ENCODE peak calls at places on chromosomes 5 and 9, in six cellular contexts. One of them, this sample, is unnamed.

GRCh38 chr5:86971034-86971511 is 296.6 kb upstream of the RASA1 start:
- DNase-seq in HepG2: peak; percentile 3
- DNase-seq in HCT116: peak; percentile 18
- DNase-seq in GM12878: no peak
- DNase-seq in SK-N-SH: no peak
- DNase-seq in K562: no peak
- DNase-seq in this sample: no peak

GRCh38 chr5:106940986-106941385 is 729.8 kb downstream of the EFNA5 start:
- DNase-seq in HepG2: peak; percentile 6
- DNase-seq in HCT116: no peak
- DNase-seq in GM12878: no peak
- DNase-seq in SK-N-SH: no peak
- DNase-seq in K562: no peak
- DNase-seq in this sample: no peak

GRCh38 chr9:37262410-37262809 is 142.0 kb downstream of the ZCCHC7 start:
- DNase-seq in HepG2: no peak
- DNase-seq in HCT116: no peak
- DNase-seq in GM12878: no peak
- DNase-seq in SK-N-SH: peak; percentile 30
- DNase-seq in K562: no peak
- DNase-seq in this sample: peak; percentile 16

GRCh38 chr9:93587651-93588347 is 11.4 kb downstream of the PHF2 start:
- DNase-seq in HepG2: no peak
- DNase-seq in HCT116: no peak
- DNase-seq in GM12878: no peak
- DNase-seq in SK-N-SH: peak; percentile 55
- DNase-seq in K562: no peak
- DNase-seq in this sample: no peak

GRCh38 chr5:179793470-179794139 is at the start of gene LTC4S:
- DNase-seq in HepG2: no peak
- DNase-seq in HCT116: no peak
- DNase-seq in GM12878: no peak
- DNase-seq in SK-N-SH: no peak
- DNase-seq in K562: no peak
- DNase-seq in this sample: no peak

GRCh38 chr5:154593091-154593490 is 115.1 kb upstream of the HAND1 start:
- DNase-seq in HepG2: no peak
- DNase-seq in HCT116: no peak
- DNase-seq in GM12878: no peak
- DNase-seq in SK-N-SH: no peak
- DNase-seq in K562: no peak
- DNase-seq in this sample: no peak

GRCh38 chr9:530681-531080 is 310.8 kb upstream of the DMRT1 start:
- DNase-seq in HepG2: no peak
- DNase-seq in HCT116: peak; percentile 19
- DNase-seq in GM12878: no peak
- DNase-seq in SK-N-SH: no peak
- DNase-seq in K562: no peak
- DNase-seq in this sample: no peak

GRCh38 chr5:2251751-2252150 is 369.0 kb upstream of the IRX4 start:
- DNase-seq in HepG2: no peak
- DNase-seq in HCT116: no peak
- DNase-seq in GM12878: no peak
- DNase-seq in SK-N-SH: no peak
- DNase-seq in K562: no peak
- DNase-seq in this sample: no peak

GRCh38 chr5:152634596-152634995 is 229.5 kb upstream of the NMUR2 start:
- DNase-seq in HepG2: no peak
- DNase-seq in HCT116: no peak
- DNase-seq in GM12878: no peak
- DNase-seq in SK-N-SH: no peak
- DNase-seq in K562: no peak
- DNase-seq in this sample: no peak

GRCh38 chr9:38205279-38205678 is 136.3 kb upstream of the SHB start:
- DNase-seq in HepG2: no peak
- DNase-seq in HCT116: no peak
- DNase-seq in GM12878: no peak
- DNase-seq in SK-N-SH: no peak
- DNase-seq in K562: no peak
- DNase-seq in this sample: no peak

GRCh38 chr5:170701321-170701720 is 82.2 kb upstream of the GABRP start:
- DNase-seq in HepG2: no peak
- DNase-seq in HCT116: no peak
- DNase-seq in GM12878: no peak
- DNase-seq in SK-N-SH: no peak
- DNase-seq in K562: no peak
- DNase-seq in this sample: no peak

GRCh38 chr5:96961053-96961452 is 25.2 kb downstream of the LNPEP start:
- DNase-seq in HepG2: no peak
- DNase-seq in HCT116: no peak
- DNase-seq in GM12878: peak; percentile 76
- DNase-seq in SK-N-SH: no peak
- DNase-seq in K562: no peak
- DNase-seq in this sample: no peak

GRCh38 chr5:96967400-96967799 is 31.5 kb downstream of the LNPEP start:
- DNase-seq in HepG2: no peak
- DNase-seq in HCT116: no peak
- DNase-seq in GM12878: no peak
- DNase-seq in SK-N-SH: no peak
- DNase-seq in K562: no peak
- DNase-seq in this sample: no peak

GRCh38 chr5:96966801-96967200 is 30.9 kb downstream of the LNPEP start:
- DNase-seq in HepG2: no peak
- DNase-seq in HCT116: no peak
- DNase-seq in GM12878: no peak
- DNase-seq in SK-N-SH: no peak
- DNase-seq in K562: no peak
- DNase-seq in this sample: no peak

GRCh38 chr5:96962540-96962991 is 26.7 kb downstream of the LNPEP start:
- DNase-seq in HepG2: no peak
- DNase-seq in HCT116: no peak
- DNase-seq in GM12878: no peak
- DNase-seq in SK-N-SH: no peak
- DNase-seq in K562: no peak
- DNase-seq in this sample: no peak

GRCh38 chr5:96963267-96963666 is 27.4 kb downstream of the LNPEP start:
- DNase-seq in HepG2: no peak
- DNase-seq in HCT116: no peak
- DNase-seq in GM12878: peak; percentile 33
- DNase-seq in SK-N-SH: no peak
- DNase-seq in K562: peak; percentile 20
- DNase-seq in this sample: no peak
- TF ChIP-seq YY1 in HepG2: no peak
- TF ChIP-seq YY1 in HCT116: no peak
- TF ChIP-seq YY1 in GM12878: no peak
- TF ChIP-seq YY1 in SK-N-SH: no peak
- TF ChIP-seq YY1 in K562: no peak
- TF ChIP-seq YY1 in this sample: no peak

DNA sequence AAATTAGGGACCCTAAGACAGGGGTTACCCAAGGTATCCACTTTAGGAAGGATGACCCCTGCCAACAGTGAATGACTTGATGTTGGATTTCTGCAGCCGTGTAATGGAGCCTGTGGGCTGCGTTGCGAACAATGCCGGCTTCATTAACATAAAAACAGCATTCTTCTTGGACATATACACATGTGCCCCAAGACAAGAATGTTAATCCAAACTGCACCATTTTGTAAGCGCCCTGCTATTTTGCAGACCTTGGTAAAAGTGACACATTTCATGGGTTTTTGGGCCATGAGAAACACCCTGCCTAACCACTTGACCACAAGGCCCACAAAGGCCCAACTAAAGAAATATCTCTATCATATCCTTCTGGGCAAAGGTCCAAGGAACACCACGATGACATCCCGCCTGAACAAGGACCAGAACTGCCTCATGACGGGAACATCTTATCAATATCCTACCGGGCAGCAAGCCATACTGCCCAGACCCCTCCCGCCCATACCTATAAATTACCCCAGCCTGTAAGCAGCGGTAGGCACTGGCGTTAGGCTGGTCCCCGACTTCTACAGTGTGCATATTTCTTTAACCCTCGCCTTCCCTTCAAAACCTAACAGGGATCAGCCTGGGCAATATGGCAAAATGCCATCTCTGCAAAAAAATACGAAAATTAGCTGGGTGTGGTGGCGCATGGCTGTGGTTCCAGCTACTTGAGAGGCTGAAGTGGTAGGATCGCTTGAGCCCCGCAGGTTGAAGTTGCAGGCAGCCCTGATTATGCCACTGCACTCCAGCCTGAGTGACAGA is 9.7 kb upstream of the PDCD1LG2 start:
- DNase-seq in HepG2: no peak
- DNase-seq in HCT116: no peak
- DNase-seq in GM12878: no peak
- DNase-seq in SK-N-SH: peak; percentile 30
- DNase-seq in K562: no peak
- DNase-seq in this sample: no peak
- TF ChIP-seq YY1 in HepG2: no peak
- TF ChIP-seq YY1 in HCT116: no peak
- TF ChIP-seq YY1 in GM12878: no peak
- TF ChIP-seq YY1 in SK-N-SH: no peak
- TF ChIP-seq YY1 in K562: no peak
- TF ChIP-seq YY1 in this sample: no peak

GRCh38 chr9:83523684-83524083 is 14.5 kb downstream of the FRMD3 start:
- DNase-seq in HepG2: no peak
- DNase-seq in HCT116: no peak
- DNase-seq in GM12878: no peak
- DNase-seq in SK-N-SH: no peak
- DNase-seq in K562: no peak
- DNase-seq in this sample: no peak
- TF ChIP-seq YY1 in HepG2: no peak
- TF ChIP-seq YY1 in HCT116: no peak
- TF ChIP-seq YY1 in GM12878: no peak
- TF ChIP-seq YY1 in SK-N-SH: no peak
- TF ChIP-seq YY1 in K562: no peak
- TF ChIP-seq YY1 in this sample: no peak

GRCh38 chr9:78782858-78783257 is 485.9 kb downstream of the PSAT1 start:
- DNase-seq in HepG2: no peak
- DNase-seq in HCT116: no peak
- DNase-seq in GM12878: no peak
- DNase-seq in SK-N-SH: no peak
- DNase-seq in K562: no peak
- DNase-seq in this sample: no peak

GRCh38 chr9:78786794-78787193 is 489.9 kb downstream of the PSAT1 start:
- DNase-seq in HepG2: no peak
- DNase-seq in HCT116: no peak
- DNase-seq in GM12878: no peak
- DNase-seq in SK-N-SH: no peak
- DNase-seq in K562: no peak
- DNase-seq in this sample: no peak

GRCh38 chr9:78791779-78792178 is 494.9 kb downstream of the PSAT1 start:
- DNase-seq in HepG2: no peak
- DNase-seq in HCT116: no peak
- DNase-seq in GM12878: no peak
- DNase-seq in SK-N-SH: no peak
- DNase-seq in K562: no peak
- DNase-seq in this sample: no peak

GRCh38 chr9:78783743-78784142 is 486.8 kb downstream of the PSAT1 start:
- DNase-seq in HepG2: no peak
- DNase-seq in HCT116: no peak
- DNase-seq in GM12878: no peak
- DNase-seq in SK-N-SH: no peak
- DNase-seq in K562: no peak
- DNase-seq in this sample: no peak

GRCh38 chr9:78788101-78788500 is 491.2 kb downstream of the PSAT1 start:
- DNase-seq in HepG2: no peak
- DNase-seq in HCT116: no peak
- DNase-seq in GM12878: no peak
- DNase-seq in SK-N-SH: no peak
- DNase-seq in K562: no peak
- DNase-seq in this sample: no peak
- TF ChIP-seq YY1 in HepG2: no peak
- TF ChIP-seq YY1 in HCT116: no peak
- TF ChIP-seq YY1 in GM12878: no peak
- TF ChIP-seq YY1 in SK-N-SH: no peak
- TF ChIP-seq YY1 in K562: no peak
- TF ChIP-seq YY1 in this sample: no peak

GRCh38 chr9:104386425-104387069 is 117.5 kb upstream of the OR13F1 start:
- DNase-seq in HepG2: peak; percentile 16
- DNase-seq in HCT116: peak; percentile 22
- DNase-seq in GM12878: no peak
- DNase-seq in SK-N-SH: peak; percentile 41
- DNase-seq in K562: no peak
- DNase-seq in this sample: peak; percentile 28
- TF ChIP-seq YY1 in HepG2: no peak
- TF ChIP-seq YY1 in HCT116: no peak
- TF ChIP-seq YY1 in GM12878: no peak
- TF ChIP-seq YY1 in SK-N-SH: no peak
- TF ChIP-seq YY1 in K562: no peak
- TF ChIP-seq YY1 in this sample: no peak

GRCh38 chr9:116574027-116574679 is 113.0 kb upstream of the TRIM32 start:
- DNase-seq in HepG2: peak; percentile 88
- DNase-seq in HCT116: no peak
- DNase-seq in GM12878: no peak
- DNase-seq in SK-N-SH: peak; percentile 70
- DNase-seq in K562: no peak
- DNase-seq in this sample: no peak
- TF ChIP-seq YY1 in HepG2: no peak
- TF ChIP-seq YY1 in HCT116: no peak
- TF ChIP-seq YY1 in GM12878: no peak
- TF ChIP-seq YY1 in SK-N-SH: no peak
- TF ChIP-seq YY1 in K562: no peak
- TF ChIP-seq YY1 in this sample: no peak

GRCh38 chr5:148386041-148386440 is 2.3 kb downstream of the FBXO38 start:
- DNase-seq in HepG2: peak; percentile 19
- DNase-seq in HCT116: no peak
- DNase-seq in GM12878: no peak
- DNase-seq in SK-N-SH: no peak
- DNase-seq in K562: no peak
- DNase-seq in this sample: no peak
- TF ChIP-seq YY1 in HepG2: no peak
- TF ChIP-seq YY1 in HCT116: no peak
- TF ChIP-seq YY1 in GM12878: no peak
- TF ChIP-seq YY1 in SK-N-SH: no peak
- TF ChIP-seq YY1 in K562: no peak
- TF ChIP-seq YY1 in this sample: no peak

GRCh38 chr5:80240368-80240986 is 15.4 kb downstream of the SERINC5 start:
- DNase-seq in HepG2: no peak
- DNase-seq in HCT116: no peak
- DNase-seq in GM12878: no peak
- DNase-seq in SK-N-SH: no peak
- DNase-seq in K562: no peak
- DNase-seq in this sample: no peak

GRCh38 chr5:80237243-80237642 is 18.6 kb downstream of the SERINC5 start:
- DNase-seq in HepG2: no peak
- DNase-seq in HCT116: no peak
- DNase-seq in GM12878: no peak
- DNase-seq in SK-N-SH: no peak
- DNase-seq in K562: no peak
- DNase-seq in this sample: no peak

GRCh38 chr5:80238078-80238477 is 17.8 kb downstream of the SERINC5 start:
- DNase-seq in HepG2: no peak
- DNase-seq in HCT116: no peak
- DNase-seq in GM12878: no peak
- DNase-seq in SK-N-SH: no peak
- DNase-seq in K562: no peak
- DNase-seq in this sample: no peak

GRCh38 chr5:80239680-80240367 is 16.0 kb downstream of the SERINC5 start:
- DNase-seq in HepG2: no peak
- DNase-seq in HCT116: no peak
- DNase-seq in GM12878: no peak
- DNase-seq in SK-N-SH: no peak
- DNase-seq in K562: no peak
- DNase-seq in this sample: no peak

GRCh38 chr5:80238778-80239679 is 16.8 kb downstream of the SERINC5 start:
- DNase-seq in HepG2: no peak
- DNase-seq in HCT116: no peak
- DNase-seq in GM12878: no peak
- DNase-seq in SK-N-SH: peak; percentile 57
- DNase-seq in K562: no peak
- DNase-seq in this sample: no peak
- TF ChIP-seq YY1 in HepG2: no peak
- TF ChIP-seq YY1 in HCT116: no peak
- TF ChIP-seq YY1 in GM12878: no peak
- TF ChIP-seq YY1 in SK-N-SH: no peak
- TF ChIP-seq YY1 in K562: no peak
- TF ChIP-seq YY1 in this sample: no peak

This sample was measured in NT2/D1.